ENCODE peak calls at places on chromosome 22, in six cellular contexts. J is left colon, L is Kasumi-1, X is omental fat pad, F is HFFc6, Z is myocyte. E is an unnamed sample.

GRCh38 chr22:49100764-49101163 is 726.9 kb downstream of the BRD1 start:
- DNase-seq in F (no peak), Z (no peak), L (no peak), J (no peak), X (no peak), E (no peak)

GRCh38 chr22:39177791-39178190 is 25.3 kb upstream of the CBX7 start:
- DNase-seq in F (no peak), L (no peak), X (no peak), J (no peak), Z (no peak), E (no peak)

GRCh38 chr22:25348391-25348790 is 129.0 kb downstream of the CRYBB2 start:
- DNase-seq in X (no peak), J (no peak), F (no peak), L (no peak), Z (no peak), E (no peak)

GRCh38 chr22:41478891-41479521 is 10.1 kb downstream of the ACO2 start:
- DNase-seq in J (no peak), F (no peak), Z (peak; percentile 45), L (no peak), X (no peak), E (peak; percentile 68)

GRCh38 chr22:44532466-44533025 is 34.5 kb upstream of the RTL6 start:
- DNase-seq in X (no peak), Z (no peak), J (peak; percentile 54), F (no peak), L (no peak), E (no peak)

GRCh38 chr22:30574095-30574981 is at the start of gene GAL3ST1:
- DNase-seq in Z (no peak), J (peak; percentile 63), X (no peak), L (no peak), F (no peak), E (no peak)

GRCh38 chr22:32672542-32672941 is 129.0 kb upstream of the TIMP3 start:
- DNase-seq in Z (no peak), X (no peak), J (no peak), L (no peak), F (no peak), E (no peak)

GRCh38 chr22:36510966-36511881 is 4.4 kb upstream of the FOXRED2 start:
- DNase-seq in J (peak; percentile 45), L (peak; percentile 71), F (peak; percentile 23), X (no peak), Z (peak; percentile 52), E (no peak)

GRCh38 chr22:32354360-32355351 is 3.0 kb upstream of the RFPL3 start:
- DNase-seq in J (no peak), Z (no peak), F (peak; percentile 58), L (no peak), X (no peak), E (no peak)

GRCh38 chr22:41001722-41002122 is 50.5 kb downstream of the RBX1 start:
- DNase-seq in L (no peak), J (no peak), X (no peak), Z (peak; percentile 24), F (peak; percentile 59), E (no peak)

GRCh38 chr22:36374603-36375024 is 13.2 kb downstream of the MYH9 start:
- DNase-seq in X (no peak), F (peak; percentile 56), L (no peak), Z (no peak), J (no peak), E (no peak)

GRCh38 chr22:37454857-37455686 is 27.8 kb upstream of the ELFN2 start:
- DNase-seq in F (peak; percentile 80), J (no peak), L (no peak), Z (peak; percentile 61), X (no peak), E (no peak)

GRCh38 chr22:42180349-42180842 is 49.8 kb upstream of the CYP2D6 start:
- DNase-seq in L (no peak), F (no peak), Z (no peak), X (no peak), J (no peak), E (no peak)

GRCh38 chr22:24037851-24038765 is 27.0 kb downstream of the CABIN1 start:
- DNase-seq in X (no peak), F (no peak), L (no peak), Z (no peak), J (no peak), E (no peak)

GRCh38 chr22:37187891-37188761 is at the start of gene C1QTNF6:
- DNase-seq in J (no peak), L (no peak), F (no peak), X (no peak), Z (no peak), E (no peak)

GRCh38 chr22:38733329-38734202 is 22.2 kb downstream of the SUN2 start:
- DNase-seq in Z (peak; percentile 98), J (peak; percentile 81), F (no peak), X (no peak), L (peak; percentile 12), E (no peak)

GRCh38 chr22:36211237-36211881 is 9.8 kb upstream of the APOL4 start:
- DNase-seq in L (peak; percentile 70), J (no peak), F (no peak), X (no peak), Z (no peak), E (no peak)

GRCh38 chr22:31952094-31952401 is 7.7 kb downstream of the YWHAH start:
- DNase-seq in X (no peak), F (peak; percentile 9), L (peak; percentile 13), Z (peak; percentile 9), J (no peak), E (no peak)

E was measured in ascending aorta.